ENCODE peak calls at places on chromosome 21, in eight cellular contexts. O is HepG2, A is colonic mucosa, S is HL-60, F is endodermal cell, D is epithelial cell of esophagus, N is K562, C is tibial artery. H is an unnamed sample.

GRCh38 chr21:17602874-17603273 is 9.8 kb downstream of the BTG3 start:
- DNase-seq in O (no peak), A (no peak), S (no peak), F (no peak), D (no peak), N (no peak), C (no peak), H (no peak)

GRCh38 chr21:16193758-16194606 is 464.2 kb downstream of the USP25 start:
- DNase-seq in O (no peak), A (peak; percentile 28), S (peak; percentile 81), F (peak; percentile 68), D (peak; percentile 83), N (no peak), C (peak; percentile 77), H (peak; percentile 2)

GRCh38 chr21:37681711-37682110 is 234.5 kb downstream of the KCNJ6 start:
- DNase-seq in O (no peak), A (no peak), S (no peak), F (no peak), D (no peak), N (no peak), C (no peak), H (no peak)

GRCh38 chr21:18030248-18030647 is 211.1 kb upstream of the C21orf91 start:
- DNase-seq in O (no peak), A (no peak), S (no peak), F (no peak), D (no peak), N (no peak), C (no peak), H (peak; percentile 1)

GRCh38 chr21:18253809-18254208 is 9.2 kb downstream of the CHODL start:
- DNase-seq in O (no peak), A (no peak), S (no peak), F (no peak), D (no peak), N (no peak), C (no peak), H (no peak)

GRCh38 chr21:15062566-15062965 is 2.2 kb downstream of the NRIP1 start:
- DNase-seq in O (no peak), A (no peak), S (no peak), F (no peak), D (peak; percentile 32), N (no peak), C (no peak), H (peak; percentile 10)

GRCh38 chr21:18373631-18374030 is 30.0 kb downstream of the TMPRSS15 start:
- DNase-seq in O (no peak), A (no peak), S (no peak), F (no peak), D (no peak), N (no peak), C (no peak), H (no peak)

GRCh38 chr21:31675960-31676359 is 16.5 kb downstream of the SOD1 start:
- DNase-seq in O (no peak), A (no peak), S (no peak), F (no peak), D (no peak), N (no peak), C (no peak), H (no peak)

GRCh38 chr21:14013056-14013603 is 197.6 kb downstream of the LIPI start:
- DNase-seq in O (no peak), A (no peak), S (no peak), F (no peak), D (no peak), N (no peak), C (no peak), H (no peak)

GRCh38 chr21:37060296-37060695 is 12.6 kb downstream of the PIGP start:
- DNase-seq in O (peak; percentile 89), A (peak; percentile 74), S (no peak), F (peak; percentile 84), D (peak; percentile 93), N (no peak), C (peak; percentile 48), H (no peak)

GRCh38 chr21:36704958-36705678 is 6.2 kb downstream of the SIM2 start:
- DNase-seq in O (no peak), A (no peak), S (no peak), F (peak; percentile 67), D (no peak), N (no peak), C (no peak), H (no peak)

GRCh38 chr21:29172282-29172681 is 41.8 kb downstream of the MAP3K7CL start:
- DNase-seq in O (no peak), A (no peak), S (no peak), F (no peak), D (no peak), N (no peak), C (no peak), H (no peak)

GRCh38 chr21:18204931-18205330 is 39.7 kb upstream of the CHODL start:
- DNase-seq in O (no peak), A (no peak), S (no peak), F (no peak), D (no peak), N (no peak), C (no peak), H (no peak)

GRCh38 chr21:20739421-20739820 is 258.8 kb upstream of the NCAM2 start:
- DNase-seq in O (no peak), A (no peak), S (peak; percentile 18), F (peak; percentile 75), D (no peak), N (peak; percentile 6), C (no peak), H (peak; percentile 1)

GRCh38 chr21:37704751-37705150 is 211.5 kb downstream of the KCNJ6 start:
- DNase-seq in O (no peak), A (no peak), S (no peak), F (no peak), D (no peak), N (no peak), C (no peak), H (no peak)

GRCh38 chr21:41611441-41611840 is 103.5 kb upstream of the TMPRSS2 start:
- DNase-seq in O (no peak), A (no peak), S (no peak), F (peak; percentile 26), D (no peak), N (no peak), C (peak; percentile 2), H (no peak)
- H3K4me3 ChIP-seq in O (no peak overlapping the region), A (no peak overlapping the region), S (no peak overlapping the region), F (no peak overlapping the region), D (no peak overlapping the region), N (no peak overlapping the region), C (no peak overlapping the region), H (no peak overlapping the region)

GRCh38 chr21:46284722-46285121 is 689 bp downstream of the MCM3AP start:
- DNase-seq in O (no peak), A (no peak), S (no peak), F (no peak), D (no peak), N (no peak), C (no peak), H (no peak)
- TF ChIP-seq CTCF in O (no peak), A (no peak), S (no peak), F (no peak), D (no peak), N (no peak), C (no peak), H (no peak)

GRCh38 chr21:25643486-25643885 is 4.4 kb downstream of the JAM2 start:
- DNase-seq in O (no peak), A (no peak), S (no peak), F (no peak), D (no peak), N (no peak), C (no peak), H (no peak)

GRCh38 chr21:25638634-25639166 is 358 bp upstream of the JAM2 start:
- DNase-seq in O (no peak), A (no peak), S (no peak), F (no peak), D (no peak), N (no peak), C (no peak), H (peak; percentile 29)

GRCh38 chr21:25639922-25640670 is 1.0 kb downstream of the JAM2 start:
- DNase-seq in O (no peak), A (peak; percentile 22), S (no peak), F (peak; percentile 75), D (no peak), N (no peak), C (no peak), H (peak; percentile 16)

GRCh38 chr21:25639167-25639921 is at the start of gene JAM2:
- DNase-seq in O (no peak), A (peak; percentile 21), S (no peak), F (peak; percentile 90), D (no peak), N (peak; percentile 19), C (peak; percentile 34), H (peak; percentile 65)

GRCh38 chr21:25640671-25641292 is 1.7 kb downstream of the JAM2 start:
- DNase-seq in O (no peak), A (no peak), S (no peak), F (no peak), D (no peak), N (no peak), C (no peak), H (no peak)
- H3K4me3 ChIP-seq in O (no peak overlapping the region), A (peak overlapping the region; percentile 52), S (no peak overlapping the region), F (peak overlapping the region; percentile 85), D (no peak overlapping the region), N (no peak overlapping the region), C (peak overlapping the region; percentile 58), H (peak overlapping the region; percentile 60)

GRCh38 chr21:34129971-34130597 is 56.7 kb downstream of the MRPS6 start:
- DNase-seq in O (peak; percentile 18), A (no peak), S (no peak), F (peak; percentile 81), D (no peak), N (peak; percentile 40), C (no peak), H (no peak)

GRCh38 chr21:34130598-34130985 is 57.2 kb downstream of the MRPS6 start:
- DNase-seq in O (no peak), A (no peak), S (no peak), F (no peak), D (no peak), N (no peak), C (no peak), H (no peak)

GRCh38 chr21:34128674-34129038 is 55.3 kb downstream of the MRPS6 start:
- DNase-seq in O (no peak), A (no peak), S (no peak), F (no peak), D (no peak), N (no peak), C (peak; percentile 61), H (no peak)

GRCh38 chr21:34128124-34128523 is 54.7 kb downstream of the MRPS6 start:
- DNase-seq in O (no peak), A (no peak), S (no peak), F (peak; percentile 53), D (no peak), N (no peak), C (peak; percentile 61), H (no peak)

DNA sequence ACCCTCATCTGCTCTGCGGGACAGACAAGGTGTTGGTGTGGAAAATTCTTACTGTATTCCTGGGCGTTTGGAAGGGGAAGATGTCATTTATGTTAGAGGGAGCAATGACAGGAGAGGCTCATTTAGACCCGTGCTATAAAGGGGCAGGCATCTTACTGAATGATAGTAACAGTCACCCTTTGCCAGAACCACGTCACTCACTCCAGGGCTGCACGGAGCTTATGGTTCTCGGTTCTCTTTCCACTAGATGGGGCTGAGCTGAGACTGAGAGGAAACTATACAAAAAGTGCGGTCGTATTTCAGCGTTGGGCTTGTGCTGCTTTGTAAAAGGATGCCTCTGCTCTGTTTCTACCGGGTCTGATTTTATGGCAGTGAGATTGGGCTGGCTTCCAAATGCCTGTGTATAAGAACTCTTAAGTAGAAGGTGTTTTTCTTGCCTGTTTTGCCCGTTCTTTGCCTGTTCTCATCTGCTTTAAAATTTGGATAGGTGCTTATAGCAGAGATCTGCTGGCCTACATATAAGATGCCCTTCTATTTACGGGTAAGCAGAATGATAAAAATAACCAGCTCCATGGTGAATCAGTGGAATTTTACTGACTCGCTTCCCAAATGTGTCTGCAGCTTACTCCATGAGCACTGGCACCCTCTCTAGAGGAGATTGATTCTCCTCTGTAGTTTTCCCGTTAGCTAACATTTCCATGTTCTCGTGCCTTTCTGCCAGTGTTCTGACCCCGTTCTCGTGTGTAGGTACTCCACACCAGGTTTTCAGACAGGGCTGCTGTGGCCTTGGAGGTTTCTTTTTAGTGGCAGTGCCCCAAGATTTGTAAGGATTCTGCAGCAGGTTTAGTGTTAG is 55.9 kb downstream of the MRPS6 start:
- DNase-seq in O (no peak), A (peak; percentile 44), S (no peak), F (peak; percentile 67), D (peak; percentile 64), N (peak; percentile 20), C (peak; percentile 69), H (no peak)
- TF ChIP-seq CTCF in O (no peak), A (no peak), S (no peak), F (peak; percentile 56), D (peak; percentile 43), N (peak; percentile 25), C (peak; percentile 41), H (no peak)